ENCODE peak calls at places on chromosomes 5 and 9, in four cellular contexts. N, X, G and F are unnamed samples.

GRCh38 chr9:113588242-113588810 is 124.8 kb downstream of the RGS3 start:
- DNase-seq in N (no peak), X (no peak), G (peak), F (no peak)

GRCh38 chr5:139246394-139246793 is 47.1 kb upstream of the MATR3 start:
- DNase-seq in N (no peak), X (no peak), G (peak), F (no peak)

GRCh38 chr5:105836906-105837305 is 1833.8 kb downstream of the EFNA5 start:
- DNase-seq in N (no peak), X (no peak), G (no peak), F (no peak)

GRCh38 chr9:101620452-101620851 is 25.7 kb upstream of the PPP3R2 start:
- DNase-seq in N (no peak), X (no peak), G (no peak), F (no peak)

GRCh38 chr9:129070670-129071525 is 10.0 kb upstream of the DOLPP1 start:
- DNase-seq in N (no peak), X (no peak), G (no peak), F (no peak)

GRCh38 chr9:135791431-135792267 is 89.7 kb downstream of the KCNT1 start:
- DNase-seq in N (no peak), X (no peak), G (no peak), F (no peak)

GRCh38 chr9:136016882-136017812 is 56.0 kb upstream of the UBAC1 start:
- DNase-seq in N (no peak), X (no peak), G (peak), F (no peak)

GRCh38 chr5:131250749-131251148 is 13.1 kb upstream of the CDC42SE2 start:
- DNase-seq in N (no peak), X (no peak), G (no peak), F (no peak)

GRCh38 chr9:108486791-108487190 is 369.0 kb downstream of the ACTL7B start:
- DNase-seq in N (no peak), X (no peak), G (no peak), F (no peak)

GRCh38 chr9:117081641-117082317 is 333.1 kb downstream of the ASTN2 start:
- DNase-seq in N (no peak), X (no peak), G (no peak), F (no peak)

GRCh38 chr9:110095776-110096175 is 112.2 kb downstream of the C9orf152 start:
- DNase-seq in N (no peak), X (no peak), G (no peak), F (no peak)

GRCh38 chr5:17157294-17157693 is 60.1 kb upstream of the BASP1 start:
- DNase-seq in N (no peak), X (no peak), G (no peak), F (no peak)

GRCh38 chr5:154445422-154446182 is at the start of gene SAP30L:
- DNase-seq in N (peak), X (peak), G (peak), F (peak)

GRCh38 chr5:142206801-142207200 is 98.2 kb downstream of the NDFIP1 start:
- DNase-seq in N (no peak), X (no peak), G (no peak), F (no peak)

GRCh38 chr9:126173401-126173800 is 153.2 kb upstream of the MVB12B start:
- DNase-seq in N (no peak), X (no peak), G (no peak), F (no peak)

GRCh38 chr5:149100331-149100730 is 37.5 kb upstream of the SH3TC2 start:
- DNase-seq in N (no peak), X (no peak), G (no peak), F (no peak)

GRCh38 chr5:111984044-111984443 is 227.1 kb upstream of the NREP start:
- DNase-seq in N (no peak), X (no peak), G (no peak), F (no peak)

GRCh38 chr5:115068239-115069086 is 101.2 kb downstream of the TRIM36 start:
- DNase-seq in N (peak), X (no peak), G (no peak), F (no peak)

GRCh38 chr5:137516961-137517360 is 17.8 kb upstream of the SPOCK1 start:
- DNase-seq in N (no peak), X (no peak), G (no peak), F (no peak)

GRCh38 chr5:21806943-21807342 is 1046.2 kb downstream of the CDH12 start:
- DNase-seq in N (no peak), X (peak), G (no peak), F (no peak)

GRCh38 chr9:126117631-126118030 is 209.0 kb upstream of the MVB12B start:
- DNase-seq in N (no peak), X (no peak), G (no peak), F (no peak)

GRCh38 chr5:55232194-55232984 is 1.0 kb downstream of the CCNO start:
- DNase-seq in N (no peak), X (no peak), G (peak), F (peak)

GRCh38 chr9:130045657-130046450 is 2.9 kb upstream of the FNBP1 start:
- DNase-seq in N (no peak), X (no peak), G (no peak), F (no peak)

GRCh38 chr5:168159425-168159824 is 132.0 kb upstream of the WWC1 start:
- DNase-seq in N (no peak), X (no peak), G (no peak), F (no peak)

GRCh38 chr5:123261752-123262151 is 161.5 kb downstream of the CEP120 start:
- DNase-seq in N (no peak), X (no peak), G (no peak), F (no peak)

GRCh38 chr5:17819786-17820185 is 185.5 kb downstream of the TAF11L14 start:
- DNase-seq in N (no peak), X (no peak), G (no peak), F (no peak)

GRCh38 chr9:17775646-17776045 is 196.8 kb downstream of the SH3GL2 start:
- DNase-seq in N (no peak), X (no peak), G (no peak), F (no peak)